ENCODE peak calls at places on chromosomes 11 and 22, in seven cellular contexts. I is cardiac fibroblast, Y is EL, D is GM12891, N is astrocyte of the cerebellum, W is Calu3, H is mammary epithelial cell. U is an unnamed sample.

GRCh38 chr22:24506802-24507438 is 11.8 kb downstream of the UPB1 start:
- DNase-seq in Y (peak; percentile 42), W (peak; percentile 13), I (no peak), H (no peak), N (no peak), D (no peak), U (no peak)

GRCh38 chr11:20448838-20449237 is 61.3 kb downstream of the PRMT3 start:
- DNase-seq in H (no peak), W (no peak), I (no peak), D (no peak), Y (no peak), N (no peak), U (no peak)

GRCh38 chr22:45400046-45400445 is 13.4 kb downstream of the SMC1B start:
- DNase-seq in H (peak; percentile 70), N (no peak), W (no peak), Y (no peak), I (no peak), D (no peak), U (no peak)

GRCh38 chr22:43128928-43129424 is 14.2 kb downstream of the MCAT start:
- DNase-seq in H (no peak), I (no peak), Y (no peak), D (no peak), N (no peak), W (peak; percentile 75), U (no peak)

GRCh38 chr22:34760276-34761008 is 305.5 kb upstream of the ISX start:
- DNase-seq in Y (no peak), W (no peak), N (no peak), D (no peak), I (no peak), H (peak; percentile 80), U (no peak)

GRCh38 chr11:112525844-112526590 is 265.4 kb upstream of the PLET1 start:
- DNase-seq in Y (no peak), I (no peak), N (no peak), W (no peak), D (no peak), H (no peak), U (no peak)

GRCh38 chr22:24247011-24247507 is 2.2 kb upstream of the GGT5 start:
- DNase-seq in I (peak; percentile 50), Y (no peak), N (no peak), D (no peak), W (no peak), H (no peak), U (peak; percentile 58)

GRCh38 chr22:46754110-46754799 is 8.2 kb upstream of the TBC1D22A start:
- DNase-seq in Y (peak; percentile 99), I (peak; percentile 96), D (no peak), W (peak; percentile 93), N (peak; percentile 87), H (peak; percentile 94), U (no peak)

GRCh38 chr22:44676441-44677298 is 25.3 kb upstream of the PRR5 start:
- DNase-seq in N (no peak), Y (no peak), I (peak; percentile 44), H (no peak), W (no peak), D (no peak), U (peak; percentile 82)

GRCh38 chr22:25650834-25651233 is 86.4 kb downstream of the GRK3 start:
- DNase-seq in I (no peak), W (no peak), Y (no peak), N (no peak), D (no peak), H (no peak), U (no peak)

GRCh38 chr11:36257351-36257750 is 31.9 kb downstream of the COMMD9 start:
- DNase-seq in N (no peak), I (peak; percentile 41), H (no peak), D (no peak), Y (peak; percentile 57), W (no peak), U (no peak)

U was measured in chondrocyte.